ENCODE peak calls at places on chromosomes 16 and 17, in nine cellular contexts. N, Y, G, Q, K, C, R, M and T are unnamed samples.

GRCh38 chr16:2854700-2855309 is 3.2 kb downstream of the PRSS22 start:
- DNase-seq in K (no peak), G (no peak), N (no peak), C (no peak), M (no peak), Y (no peak), R (no peak), Q (no peak), T (peak)

GRCh38 chr17:18182978-18183333 is 672 bp upstream of the ALKBH5 start:
- DNase-seq in K (peak), Q (peak), G (no peak), Y (peak), R (peak), M (peak), N (peak), C (peak), T (peak)

GRCh38 chr16:30137897-30138296 is 14.9 kb upstream of the MAPK3 start:
- DNase-seq in G (no peak), C (no peak), M (no peak), Q (no peak), N (no peak), R (no peak), Y (no peak), K (no peak), T (no peak)

GRCh38 chr17:63279498-63280230 is 166.4 kb downstream of the CYB561 start:
- DNase-seq in C (no peak), Y (no peak), Q (no peak), N (no peak), M (no peak), R (no peak), K (no peak), G (no peak), T (no peak)

GRCh38 chr17:36938566-36939058 is 1.3 kb downstream of the LHX1 start:
- DNase-seq in Q (no peak), G (no peak), K (no peak), C (no peak), N (no peak), M (no peak), Y (no peak), R (no peak), T (no peak)

GRCh38 chr16:8229011-8229520 is 361.2 kb downstream of the TMEM114 start:
- DNase-seq in K (no peak), R (no peak), C (no peak), N (no peak), M (no peak), G (no peak), Q (no peak), Y (no peak), T (no peak)

GRCh38 chr17:45715787-45716186 is 68.3 kb upstream of the CRHR1 start:
- DNase-seq in Q (no peak), N (no peak), R (no peak), M (no peak), C (no peak), G (no peak), K (no peak), Y (no peak), T (no peak)

GRCh38 chr17:9912146-9913099 is 7.4 kb upstream of the RCVRN start:
- DNase-seq in C (no peak), M (no peak), R (no peak), N (no peak), K (no peak), G (no peak), Y (no peak), Q (no peak), T (no peak)

GRCh38 chr17:28467456-28468025 is 5.9 kb upstream of the SLC13A2 start:
- DNase-seq in M (no peak), R (no peak), C (no peak), N (no peak), K (no peak), G (no peak), Q (no peak), Y (no peak), T (no peak)

GRCh38 chr16:81473969-81474959 is 29.7 kb downstream of the CMIP start:
- DNase-seq in G (no peak), Q (no peak), R (no peak), N (no peak), K (no peak), C (no peak), M (no peak), Y (no peak), T (no peak)

GRCh38 chr16:84730406-84731106 is 30.8 kb downstream of the USP10 start:
- DNase-seq in G (peak), C (peak), N (peak), M (peak), Y (no peak), K (peak), R (no peak), Q (peak), T (peak)

GRCh38 chr16:23296994-23297393 is 5.1 kb upstream of the SCNN1B start:
- DNase-seq in M (no peak), Y (no peak), R (no peak), K (peak), N (no peak), G (peak), Q (no peak), C (peak), T (peak)

GRCh38 chr17:75565618-75566017 is 22.0 kb upstream of the MYO15B start:
- DNase-seq in N (no peak), G (no peak), K (no peak), C (no peak), R (no peak), Q (no peak), M (no peak), Y (no peak), T (no peak)

GRCh38 chr17:81923302-81924260 is 4.0 kb downstream of the MAFG start:
- DNase-seq in M (peak), C (no peak), Y (no peak), Q (peak), K (peak), R (no peak), N (no peak), G (peak), T (no peak)

GRCh38 chr16:12317121-12317810 is 340.7 kb downstream of the SNX29 start:
- DNase-seq in Y (no peak), C (no peak), R (no peak), N (no peak), M (no peak), Q (no peak), K (no peak), G (no peak), T (no peak)

GRCh38 chr17:49556183-49556943 is 19.3 kb upstream of the NXPH3 start:
- DNase-seq in G (peak), K (peak), R (peak), M (peak), Y (peak), C (peak), Q (peak), N (peak), T (peak)

GRCh38 chr17:72171703-72172670 is 51.2 kb downstream of the SOX9 start:
- DNase-seq in G (no peak), R (no peak), M (no peak), N (no peak), C (no peak), Q (peak), Y (no peak), K (no peak), T (no peak)

GRCh38 chr17:19867094-19867653 is 562 bp downstream of the ULK2 start:
- DNase-seq in K (peak), R (peak), Y (peak), G (peak), C (peak), M (peak), N (peak), Q (peak), T (peak)

GRCh38 chr16:66262253-66263167 is 104.0 kb upstream of the CDH5 start:
- DNase-seq in Y (no peak), K (peak), Q (peak), R (no peak), C (no peak), G (no peak), N (no peak), M (peak), T (no peak)

GRCh38 chr16:14455577-14455976 is 174.5 kb downstream of the PARN start:
- DNase-seq in K (no peak), N (no peak), Y (no peak), R (no peak), G (peak), C (no peak), Q (no peak), M (no peak), T (no peak)

GRCh38 chr16:27315333-27316037 is 1.7 kb downstream of the IL4R start:
- DNase-seq in N (peak), Y (peak), M (peak), Q (peak), C (peak), R (no peak), G (peak), K (no peak), T (no peak)

GRCh38 chr17:29368926-29369325 is 21.2 kb upstream of the TAOK1 start:
- DNase-seq in C (no peak), G (no peak), M (peak), R (no peak), K (no peak), N (no peak), Y (no peak), Q (peak), T (no peak)

GRCh38 chr16:87815567-87815966 is 49.8 kb upstream of the KLHDC4 start:
- DNase-seq in N (no peak), C (no peak), K (no peak), Y (no peak), M (no peak), G (no peak), Q (peak), R (no peak), T (no peak)

GRCh38 chr17:3903881-3904286 is 11.0 kb upstream of the CAMKK1 start:
- DNase-seq in M (no peak), N (no peak), Q (no peak), K (no peak), R (no peak), G (no peak), Y (no peak), C (no peak), T (no peak)

GRCh38 chr17:71527311-71527710 is 593.5 kb upstream of the SOX9 start:
- DNase-seq in N (no peak), C (no peak), G (no peak), Q (no peak), K (no peak), Y (no peak), R (no peak), M (no peak), T (no peak)

GRCh38 chr16:6165330-6165984 is 1067.9 kb upstream of the EEF2KMT start:
- DNase-seq in N (no peak), Q (no peak), Y (no peak), R (no peak), C (no peak), G (peak), K (no peak), M (no peak), T (peak)

GRCh38 chr16:87324411-87325275 is 7.5 kb upstream of the C16orf95 start:
- DNase-seq in G (peak), K (peak), Y (no peak), M (no peak), C (peak), R (no peak), Q (peak), N (peak), T (peak)

GRCh38 chr16:3014971-3015370 is 2.2 kb downstream of the CLDN9 start:
- DNase-seq in G (no peak), Q (no peak), Y (no peak), M (no peak), N (no peak), C (no peak), R (no peak), K (no peak), T (no peak)

GRCh38 chr16:65994305-65994704 is 372.2 kb upstream of the CDH5 start:
- DNase-seq in R (no peak), N (no peak), M (no peak), Q (no peak), Y (no peak), G (no peak), K (no peak), C (no peak), T (no peak)

GRCh38 chr17:14201595-14201994 is 35.1 kb downstream of the CDRT15 start:
- DNase-seq in Y (no peak), R (no peak), N (peak), M (no peak), G (no peak), Q (peak), C (no peak), K (peak), T (no peak)

GRCh38 chr16:9665851-9666271 is 516.4 kb downstream of the GRIN2A start:
- DNase-seq in Q (no peak), G (no peak), M (no peak), K (peak), R (no peak), Y (no peak), N (no peak), C (no peak), T (no peak)

GRCh38 chr17:2081564-2081963 is 26.7 kb downstream of the HIC1 start:
- DNase-seq in G (no peak), Y (no peak), R (no peak), N (no peak), K (no peak), M (no peak), Q (no peak), C (no peak), T (no peak)

GRCh38 chr16:84741351-84741791 is 41.6 kb downstream of the USP10 start:
- DNase-seq in Y (no peak), Q (no peak), C (no peak), M (no peak), G (no peak), R (no peak), N (no peak), K (no peak), T (peak)

GRCh38 chr17:77366558-77367245 is 225.9 kb downstream of the SEC14L1 start:
- DNase-seq in C (no peak), R (no peak), K (no peak), G (no peak), N (no peak), Y (no peak), M (no peak), Q (peak), T (no peak)

GRCh38 chr17:77836557-77837041 is 121.9 kb upstream of the TNRC6C start:
- DNase-seq in G (peak), M (no peak), K (no peak), R (no peak), N (no peak), Q (no peak), C (peak), Y (no peak), T (no peak)

GRCh38 chr16:11183035-11183812 is 72.8 kb downstream of the SOCS1 start:
- DNase-seq in Q (no peak), M (no peak), N (no peak), R (no peak), G (no peak), K (no peak), Y (no peak), C (no peak), T (no peak)

GRCh38 chr17:79615926-79616325 is 5.1 kb upstream of the RBFOX3 start:
- DNase-seq in M (no peak), C (no peak), Y (no peak), N (no peak), G (no peak), Q (no peak), K (no peak), R (no peak), T (no peak)

GRCh38 chr16:49213594-49213993 is 68.0 kb downstream of the CBLN1 start:
- DNase-seq in N (no peak), Q (no peak), M (no peak), K (no peak), G (no peak), Y (no peak), R (no peak), C (no peak), T (no peak)

GRCh38 chr16:10103096-10103495 is 79.1 kb downstream of the GRIN2A start:
- DNase-seq in C (no peak), K (no peak), N (no peak), G (no peak), M (no peak), Q (no peak), Y (no peak), R (no peak), T (no peak)